ENCODE peak calls at places on chromosome 16, in nine cellular contexts. J, O, A, X, L, U, G, F and N are unnamed samples.
A peak's percentile ranks its signal among the peaks of the same experiment; 100 is the strongest.

GRCh38 chr16:1333854-1334719 is 642 bp downstream of the BAIAP3 start:
- DNase-seq in J (peak; percentile 60), O (no peak), A (no peak), X (no peak), L (no peak), U (no peak), G (no peak), F (no peak), N (no peak)

GRCh38 chr16:66367968-66368891 is 1.7 kb downstream of the CDH5 start:
- DNase-seq in J (no peak), O (no peak), A (no peak), X (no peak), L (no peak), U (peak; percentile 49), G (no peak), F (no peak), N (no peak)

GRCh38 chr16:1765826-1766225 is 5.5 kb downstream of the NME3 start:
- DNase-seq in J (no peak), O (no peak), A (no peak), X (no peak), L (no peak), U (no peak), G (no peak), F (no peak), N (no peak)

GRCh38 chr16:51152691-51153261 is 1.7 kb upstream of the SALL1 start:
- DNase-seq in J (no peak), O (peak; percentile 60), A (peak; percentile 24), X (no peak), L (no peak), U (peak; percentile 21), G (no peak), F (peak; percentile 75), N (no peak)

GRCh38 chr16:27326738-27327585 is 13.2 kb downstream of the IL4R start:
- DNase-seq in J (peak; percentile 73), O (peak; percentile 88), A (peak; percentile 90), X (peak; percentile 76), L (peak; percentile 75), U (peak; percentile 96), G (no peak), F (peak; percentile 5), N (peak; percentile 27)

GRCh38 chr16:56301391-56301850 is 110.1 kb downstream of the GNAO1 start:
- DNase-seq in J (no peak), O (no peak), A (no peak), X (peak; percentile 35), L (no peak), U (no peak), G (no peak), F (peak; percentile 67), N (no peak)

GRCh38 chr16:88264641-88265285 is 118.0 kb upstream of the ZNF469 start:
- DNase-seq in J (peak; percentile 83), O (peak; percentile 85), A (peak; percentile 80), X (peak; percentile 13), L (peak; percentile 83), U (peak; percentile 91), G (no peak), F (peak; percentile 75), N (peak; percentile 89)

GRCh38 chr16:84985079-84986065 is 26.0 kb downstream of the ZDHHC7 start:
- DNase-seq in J (no peak), O (peak; percentile 71), A (no peak), X (no peak), L (no peak), U (peak; percentile 80), G (no peak), F (no peak), N (no peak)

GRCh38 chr16:67264866-67265265 is 14.5 kb upstream of the PLEKHG4 start:
- DNase-seq in J (no peak), O (no peak), A (no peak), X (no peak), L (no peak), U (no peak), G (no peak), F (no peak), N (no peak)

GRCh38 chr16:66383551-66383950 is 17.1 kb downstream of the CDH5 start:
- DNase-seq in J (no peak), O (no peak), A (no peak), X (no peak), L (no peak), U (no peak), G (no peak), F (no peak), N (no peak)

GRCh38 chr16:67547423-67548264 is 14.7 kb upstream of the CTCF start:
- DNase-seq in J (no peak), O (no peak), A (no peak), X (peak; percentile 21), L (peak; percentile 41), U (no peak), G (no peak), F (no peak), N (no peak)

GRCh38 chr16:78142784-78143183 is 43.3 kb downstream of the WWOX start:
- DNase-seq in J (no peak), O (no peak), A (no peak), X (no peak), L (no peak), U (peak; percentile 26), G (no peak), F (no peak), N (no peak)

GRCh38 chr16:27408602-27409031 is 6.6 kb downstream of the IL21R start:
- DNase-seq in J (no peak), O (no peak), A (no peak), X (peak; percentile 59), L (no peak), U (no peak), G (no peak), F (no peak), N (no peak)

GRCh38 chr16:86519649-86520316 is 9.5 kb downstream of the FOXF1 start:
- DNase-seq in J (peak; percentile 79), O (peak; percentile 83), A (peak; percentile 79), X (peak; percentile 54), L (peak; percentile 69), U (peak; percentile 62), G (peak; percentile 44), F (peak; percentile 3), N (peak; percentile 53)

GRCh38 chr16:9844361-9844760 is 337.9 kb downstream of the GRIN2A start:
- DNase-seq in J (no peak), O (peak; percentile 12), A (no peak), X (no peak), L (no peak), U (no peak), G (no peak), F (no peak), N (no peak)

GRCh38 chr16:77555781-77556180 is 120.9 kb upstream of the ADAMTS18 start:
- DNase-seq in J (peak; percentile 78), O (no peak), A (no peak), X (no peak), L (no peak), U (no peak), G (no peak), F (no peak), N (no peak)

GRCh38 chr16:59702531-59702930 is 968.4 kb upstream of the GOT2 start:
- DNase-seq in J (peak; percentile 5), O (no peak), A (no peak), X (no peak), L (no peak), U (no peak), G (no peak), F (no peak), N (no peak)

GRCh38 chr16:4358831-4359561 is 7.9 kb upstream of the PAM16 start:
- DNase-seq in J (peak; percentile 83), O (peak; percentile 75), A (no peak), X (peak; percentile 4), L (peak; percentile 66), U (peak; percentile 46), G (peak; percentile 51), F (no peak), N (peak; percentile 69)

GRCh38 chr16:49801290-49801689 is 54.6 kb downstream of the ZNF423 start:
- DNase-seq in J (no peak), O (no peak), A (no peak), X (no peak), L (no peak), U (no peak), G (no peak), F (no peak), N (no peak)